ENCODE peak calls at places on chromosomes 12 and 14, in seven cellular contexts. D is Daoy; W is OCI-M1; X is activated gamma-delta T cell treated with anti-CD3 and anti-CD28 coated beads, Interleukin-2, amount 50 U/mL, for 16 hours; P is suprapubic skin; I is AG10803; Q is endothelial cell. J is an unnamed sample.

GRCh38 chr12:113154351-113154973 is 4.9 kb downstream of the CFAP73 start:
- DNase-seq in Q (peak; percentile 53), W (no peak), P (no peak), I (peak; percentile 20), X (no peak), D (peak; percentile 51), J (peak; percentile 51)

GRCh38 chr12:23528316-23528715 is 421.2 kb downstream of the SOX5 start:
- DNase-seq in X (no peak), Q (no peak), P (no peak), W (peak; percentile 29), D (no peak), I (no peak), J (no peak)

GRCh38 chr12:91983935-91984334 is 161.7 kb downstream of the BTG1 start:
- DNase-seq in X (no peak), I (no peak), W (no peak), Q (no peak), P (no peak), D (no peak), J (no peak)

GRCh38 chr14:26017270-26017669 is 580.6 kb downstream of the NOVA1 start:
- DNase-seq in Q (no peak), D (no peak), W (no peak), X (no peak), P (no peak), I (no peak), J (no peak)

GRCh38 chr12:25689996-25690501 is 137.0 kb upstream of the LMNTD1 start:
- DNase-seq in W (no peak), X (no peak), P (no peak), D (peak; percentile 82), I (peak; percentile 65), Q (no peak), J (no peak)

GRCh38 chr14:21923820-21924219 is 250.2 kb upstream of the OR4E1 start:
- DNase-seq in W (no peak), D (no peak), P (no peak), I (no peak), X (peak; percentile 24), Q (no peak), J (peak; percentile 51)

GRCh38 chr14:60064491-60065072 is 27.1 kb upstream of the PCNX4 start:
- DNase-seq in W (peak; percentile 67), D (no peak), X (no peak), Q (no peak), P (no peak), I (peak; percentile 55), J (peak; percentile 22)

GRCh38 chr12:19620222-19620621 is 180.9 kb downstream of the AEBP2 start:
- DNase-seq in X (no peak), P (no peak), I (no peak), Q (no peak), W (no peak), D (peak; percentile 31), J (no peak)

GRCh38 chr14:55427439-55427838 is 13.0 kb downstream of the TBPL2 start:
- DNase-seq in D (peak; percentile 72), I (no peak), Q (no peak), W (no peak), X (no peak), P (no peak), J (no peak)

GRCh38 chr12:54460317-54460935 is 13.0 kb downstream of the GTSF1 start:
- DNase-seq in W (peak; percentile 46), I (no peak), Q (no peak), P (no peak), X (no peak), D (no peak), J (no peak)

GRCh38 chr12:24778486-24779304 is 170.2 kb downstream of the BCAT1 start:
- DNase-seq in Q (peak; percentile 6), D (peak; percentile 26), X (no peak), W (peak; percentile 77), I (peak; percentile 41), P (no peak), J (peak; percentile 41)

GRCh38 chr12:50032516-50033316 is 7.4 kb upstream of the RACGAP1 start:
- DNase-seq in Q (peak; percentile 42), W (no peak), P (no peak), I (no peak), D (no peak), X (no peak), J (no peak)

GRCh38 chr14:28294834-28295440 is 471.6 kb upstream of the FOXG1 start:
- DNase-seq in Q (peak; percentile 37), W (peak; percentile 80), D (peak; percentile 75), P (no peak), I (no peak), X (no peak), J (peak; percentile 7)

GRCh38 chr12:75479963-75480461 is 543 bp upstream of the GLIPR1 start:
- DNase-seq in I (peak; percentile 70), X (no peak), D (peak; percentile 41), Q (no peak), P (no peak), W (peak; percentile 70), J (peak; percentile 54)

GRCh38 chr14:50599700-50600444 is 39.9 kb downstream of the ATL1 start:
- DNase-seq in X (no peak), Q (no peak), I (peak; percentile 57), P (no peak), D (peak; percentile 14), W (peak; percentile 54), J (peak; percentile 14)

GRCh38 chr14:89190779-89191513 is 226.1 kb downstream of the FOXN3 start:
- DNase-seq in Q (no peak), I (no peak), D (no peak), X (no peak), P (no peak), W (no peak), J (no peak)

GRCh38 chr14:67517083-67517482 is 16.0 kb upstream of the PLEKHH1 start:
- DNase-seq in X (no peak), P (no peak), Q (peak; percentile 26), I (peak; percentile 17), W (no peak), D (peak; percentile 33), J (no peak)

GRCh38 chr12:119659289-119659897 is 8.5 kb upstream of the PRKAB1 start:
- DNase-seq in D (peak; percentile 21), Q (peak; percentile 35), W (peak; percentile 74), X (peak; percentile 18), P (no peak), I (no peak), J (peak; percentile 26)

GRCh38 chr12:67732857-67733256 is 84.3 kb downstream of the DYRK2 start:
- DNase-seq in P (no peak), I (no peak), W (no peak), X (no peak), Q (no peak), D (no peak), J (no peak)

GRCh38 chr12:52438305-52439301 is 4.4 kb upstream of the KRT75 start:
- DNase-seq in D (no peak), X (no peak), I (no peak), P (no peak), W (no peak), Q (no peak), J (no peak)

GRCh38 chr12:108358580-108358965 is 19.5 kb upstream of the CMKLR1 start:
- DNase-seq in I (no peak), W (no peak), D (peak; percentile 57), P (no peak), Q (no peak), X (no peak), J (no peak)

GRCh38 chr12:10212623-10213131 is at the start of gene GABARAPL1:
- DNase-seq in I (peak; percentile 86), D (peak; percentile 75), W (peak; percentile 79), X (peak; percentile 74), Q (peak; percentile 81), P (peak; percentile 93), J (peak; percentile 63)

GRCh38 chr12:103780093-103780440 is 61.0 kb downstream of the NT5DC3 start:
- DNase-seq in W (no peak), P (no peak), D (no peak), X (no peak), I (peak; percentile 22), Q (no peak), J (no peak)

GRCh38 chr12:89552376-89552775 is 26.5 kb upstream of the POC1B start:
- DNase-seq in D (no peak), W (no peak), I (no peak), X (no peak), P (no peak), Q (no peak), J (no peak)

GRCh38 chr14:25042362-25043299 is 7.3 kb downstream of the STXBP6 start:
- DNase-seq in P (no peak), D (peak; percentile 47), I (peak; percentile 81), X (no peak), W (peak; percentile 70), Q (peak; percentile 21), J (no peak)

GRCh38 chr14:68140111-68140741 is 320.6 kb downstream of the RAD51B start:
- DNase-seq in P (peak; percentile 70), X (no peak), I (peak; percentile 100), W (no peak), Q (peak; percentile 10), D (peak; percentile 99), J (no peak)